ENCODE peak calls at places on chromosomes 13 and 19, in nine cellular contexts. I is mesendoderm; F is keratinocyte; U is heart right ventricle; B is uterus; D is pancreas; C is cardiac muscle cell; R is ovary; N is CD8-positive, alpha-beta memory T cell. S is an unnamed sample. For H3K4me1, the result is how much of the 10 kb centered on the place peaks cover.

GRCh38 chr13:39108746-39109145 is 70.5 kb downstream of the NHLRC3 start:
- DNase-seq in I (no peak), F (no peak), U (no peak), B (no peak), D (no peak), C (no peak), R (no peak), N (no peak), S (no peak)

GRCh38 chr13:67416047-67416925 is 186.2 kb upstream of the PCDH9 start:
- DNase-seq in I (peak), F (no peak), U (no peak), B (no peak), D (peak), C (peak), R (no peak), N (no peak), S (no peak)

GRCh38 chr13:50526771-50527567 is 316.5 kb downstream of the DLEU7 start:
- DNase-seq in I (no peak), F (no peak), U (no peak), B (no peak), D (no peak), C (no peak), R (no peak), N (no peak), S (no peak)

GRCh38 chr13:80284290-80284689 is 56.6 kb downstream of the SPRY2 start:
- DNase-seq in I (no peak), F (no peak), U (no peak), B (no peak), D (no peak), C (no peak), R (no peak), N (no peak), S (no peak)

GRCh38 chr13:46637213-46637612 is 84.2 kb downstream of the LRCH1 start:
- DNase-seq in I (peak), F (no peak), U (no peak), B (no peak), D (no peak), C (peak), R (no peak), N (no peak), S (no peak)

GRCh38 chr19:29946645-29947044 is 4.6 kb downstream of the URI1 start:
- DNase-seq in I (no peak), F (no peak), U (no peak), B (no peak), D (no peak), C (no peak), R (no peak), N (no peak), S (no peak)

GRCh38 chr13:113323869-113324268 is 26.8 kb downstream of the LAMP1 start:
- DNase-seq in I (no peak), F (no peak), U (no peak), B (no peak), D (no peak), C (no peak), R (no peak), N (no peak), S (no peak)

GRCh38 chr19:51431124-51431523 is 13.7 kb upstream of the SIGLEC10 start:
- DNase-seq in I (no peak), F (no peak), U (no peak), B (no peak), D (no peak), C (no peak), R (no peak), N (no peak), S (no peak)

GRCh38 chr19:14149509-14149994 is 13.2 kb upstream of the ASF1B start:
- DNase-seq in I (no peak), F (no peak), U (peak), B (peak), D (peak), C (no peak), R (peak), N (peak), S (no peak)

GRCh38 chr13:108226184-108226583 is 8.0 kb downstream of the ABHD13 start:
- DNase-seq in I (peak), F (no peak), U (no peak), B (no peak), D (no peak), C (peak), R (no peak), N (no peak), S (no peak)

GRCh38 chr19:52748336-52748950 is 13.6 kb upstream of the ZNF611 start:
- DNase-seq in I (peak), F (no peak), U (no peak), B (peak), D (no peak), C (peak), R (no peak), N (no peak), S (no peak)

GRCh38 chr13:113845055-113845454 is 18.8 kb downstream of the GAS6 start:
- DNase-seq in I (no peak), F (no peak), U (no peak), B (peak), D (peak), C (no peak), R (peak), N (no peak), S (no peak)

GRCh38 chr19:49442793-49443365 is 1.6 kb upstream of the SLC17A7 start:
- DNase-seq in I (peak), F (peak), U (peak), B (peak), D (peak), C (peak), R (peak), N (peak), S (peak)

GRCh38 chr19:46221981-46222610 is 7.4 kb upstream of the IGFL1 start:
- DNase-seq in I (peak), F (no peak), U (peak), B (peak), D (no peak), C (peak), R (peak), N (no peak), S (peak)

GRCh38 chr13:39876258-39876657 is 220.8 kb downstream of the COG6 start:
- DNase-seq in I (peak), F (peak), U (no peak), B (peak), D (no peak), C (no peak), R (no peak), N (no peak), S (no peak)

GRCh38 chr19:4660181-4660791 is 9.9 kb downstream of the MYDGF start:
- DNase-seq in I (peak), F (no peak), U (no peak), B (no peak), D (no peak), C (peak), R (no peak), N (no peak), S (no peak)

GRCh38 chr13:85091835-85092234 is 707.4 kb downstream of the SLITRK6 start:
- DNase-seq in I (no peak), F (no peak), U (no peak), B (no peak), D (no peak), C (no peak), R (no peak), N (no peak), S (no peak)

GRCh38 chr13:22092791-22093545 is 422.1 kb downstream of the FGF9 start:
- DNase-seq in I (no peak), F (no peak), U (no peak), B (no peak), D (no peak), C (no peak), R (no peak), N (no peak), S (no peak)

GRCh38 chr19:6313398-6313969 is 19.9 kb downstream of the ACER1 start:
- DNase-seq in I (no peak), F (no peak), U (no peak), B (no peak), D (no peak), C (no peak), R (no peak), N (no peak), S (no peak)

GRCh38 chr19:49499030-49499670 is 2.9 kb downstream of the RPS11 start:
- DNase-seq in I (no peak), F (no peak), U (no peak), B (no peak), D (no peak), C (no peak), R (no peak), N (no peak), S (no peak)

GRCh38 chr13:68185767-68186166 is 955.6 kb upstream of the PCDH9 start:
- DNase-seq in I (no peak), F (no peak), U (no peak), B (no peak), D (no peak), C (no peak), R (no peak), N (no peak), S (no peak)

GRCh38 chr19:43620061-43621001 is 902 bp upstream of the ZNF428 start:
- DNase-seq in I (no peak), F (no peak), U (peak), B (no peak), D (peak), C (no peak), R (peak), N (peak), S (peak)

GRCh38 chr19:28324275-28325060 is 888.5 kb downstream of the UQCRFS1 start:
- DNase-seq in I (peak), F (no peak), U (no peak), B (no peak), D (no peak), C (peak), R (no peak), N (no peak), S (no peak)

GRCh38 chr13:23679214-23679613 is 109.0 kb downstream of the TNFRSF19 start:
- DNase-seq in I (no peak), F (peak), U (no peak), B (no peak), D (no peak), C (no peak), R (no peak), N (no peak), S (no peak)

GRCh38 chr19:53868892-53869804 is 1.5 kb downstream of the MYADM start:
- DNase-seq in I (peak), F (no peak), U (peak), B (peak), D (peak), C (peak), R (peak), N (peak), S (peak)

GRCh38 chr13:75151081-75151643 is 330.8 kb downstream of the TBC1D4 start:
- DNase-seq in I (no peak), F (no peak), U (no peak), B (no peak), D (no peak), C (no peak), R (no peak), N (no peak), S (no peak)

GRCh38 chr13:95921485-95921884 is 131.7 kb downstream of the UGGT2 start:
- DNase-seq in I (no peak), F (no peak), U (no peak), B (no peak), D (no peak), C (no peak), R (no peak), N (no peak), S (no peak)

GRCh38 chr13:37669845-37670244 is 71.3 kb upstream of the POSTN start:
- DNase-seq in I (peak), F (no peak), U (no peak), B (no peak), D (no peak), C (no peak), R (no peak), N (no peak), S (no peak)

GRCh38 chr13:114132419-114133121 is at the start of gene RASA3:
- DNase-seq in I (peak), F (no peak), U (peak), B (peak), D (peak), C (peak), R (peak), N (peak), S (no peak)

GRCh38 chr19:17448190-17448967 is at the start of gene TMEM221:
- DNase-seq in I (peak), F (no peak), U (peak), B (peak), D (peak), C (peak), R (peak), N (peak), S (no peak)

GRCh38 chr13:50730496-50731171 is 112.9 kb downstream of the DLEU7 start:
- DNase-seq in I (no peak), F (no peak), U (no peak), B (no peak), D (no peak), C (no peak), R (no peak), N (no peak), S (no peak)

GRCh38 chr19:37551123-37551993 is 43.2 kb downstream of the ZNF571 start:
- DNase-seq in I (peak), F (no peak), U (peak), B (no peak), D (no peak), C (no peak), R (no peak), N (peak), S (no peak)

GRCh38 chr13:58341318-58341717 is 709.8 kb downstream of the PCDH17 start:
- DNase-seq in I (no peak), F (no peak), U (no peak), B (no peak), D (no peak), C (no peak), R (no peak), N (no peak), S (no peak)

GRCh38 chr19:29671393-29672076 is 6.3 kb downstream of the PLEKHF1 start:
- DNase-seq in I (no peak), F (peak), U (peak), B (peak), D (no peak), C (no peak), R (no peak), N (peak), S (peak)

GRCh38 chr19:34733266-34733825 is 697 bp upstream of the ZNF181 start:
- DNase-seq in I (peak), F (no peak), U (no peak), B (peak), D (no peak), C (peak), R (no peak), N (peak), S (peak)

GRCh38 chr13:111280666-111281577 is 39.5 kb upstream of the TEX29 start:
- DNase-seq in I (no peak), F (no peak), U (no peak), B (no peak), D (no peak), C (no peak), R (no peak), N (no peak), S (no peak)

GRCh38 chr19:52638601-52639000 is 446 bp upstream of the ZNF83 start:
- DNase-seq in I (peak), F (no peak), U (peak), B (peak), D (peak), C (no peak), R (peak), N (no peak), S (no peak)

GRCh38 chr19:43450545-43450997 is 14.8 kb downstream of the LYPD3 start:
- DNase-seq in I (no peak), F (no peak), U (no peak), B (no peak), D (no peak), C (no peak), R (no peak), N (no peak), S (no peak)

GRCh38 chr13:66556306-66556705 is 673.8 kb downstream of the PCDH9 start:
- DNase-seq in I (no peak), F (no peak), U (no peak), B (no peak), D (no peak), C (no peak), R (no peak), N (no peak), S (no peak)

GRCh38 chr13:30466841-30467252 is 1.1 kb upstream of the HMGB1 start:
- DNase-seq in I (peak), F (no peak), U (no peak), B (no peak), D (no peak), C (no peak), R (no peak), N (no peak), S (no peak)

GRCh38 chr13:30464496-30465351 is 1.0 kb downstream of the HMGB1 start:
- DNase-seq in I (peak), F (no peak), U (peak), B (peak), D (peak), C (peak), R (peak), N (peak), S (peak)

GRCh38 chr13:30466358-30466714 is 600 bp upstream of the HMGB1 start:
- DNase-seq in I (peak), F (no peak), U (no peak), B (no peak), D (no peak), C (peak), R (no peak), N (no peak), S (no peak)

GRCh38 chr13:30465541-30466357 is at the start of gene HMGB1:
- DNase-seq in I (peak), F (peak), U (peak), B (peak), D (peak), C (peak), R (peak), N (peak), S (peak)

GRCh38 chr13:30463820-30464495 is 1.8 kb downstream of the HMGB1 start:
- DNase-seq in I (peak), F (no peak), U (peak), B (peak), D (peak), C (peak), R (peak), N (peak), S (no peak)
- H3K4me1 ChIP-seq in I (under half), F (under half), U (half or more), B (under half), D (under half), C (under half), R (under half), N (under half), S (under half)

GRCh38 chr13:72852207-72852606 is 70.3 kb downstream of the PIBF1 start:
- DNase-seq in I (no peak), F (no peak), U (no peak), B (no peak), D (no peak), C (no peak), R (no peak), N (no peak), S (no peak)

GRCh38 chr13:72849571-72849970 is 67.6 kb downstream of the PIBF1 start:
- DNase-seq in I (no peak), F (no peak), U (no peak), B (no peak), D (no peak), C (no peak), R (no peak), N (no peak), S (no peak)

GRCh38 chr13:72850959-72851677 is 69.2 kb downstream of the PIBF1 start:
- DNase-seq in I (no peak), F (no peak), U (no peak), B (no peak), D (no peak), C (no peak), R (no peak), N (no peak), S (no peak)

GRCh38 chr13:72853000-72853399 is 71.1 kb downstream of the PIBF1 start:
- DNase-seq in I (no peak), F (no peak), U (no peak), B (no peak), D (no peak), C (no peak), R (no peak), N (no peak), S (no peak)

GRCh38 chr13:72851678-72852014 is 69.7 kb downstream of the PIBF1 start:
- DNase-seq in I (peak), F (no peak), U (no peak), B (no peak), D (no peak), C (no peak), R (no peak), N (no peak), S (no peak)
- H3K4me1 ChIP-seq in I (under half), F (under half), U (under half), B (under half), D (under half), C (under half), R (under half), N (under half), S (under half)

GRCh38 chr19:10660346-10660745 is 6.2 kb downstream of the ILF3 start:
- DNase-seq in I (no peak), F (no peak), U (no peak), B (no peak), D (no peak), C (no peak), R (no peak), N (no peak), S (no peak)
- H3K4me1 ChIP-seq in I (under half), F (under half), U (half or more), B (under half), D (under half), C (under half), R (under half), N (half or more), S (half or more)

DNA sequence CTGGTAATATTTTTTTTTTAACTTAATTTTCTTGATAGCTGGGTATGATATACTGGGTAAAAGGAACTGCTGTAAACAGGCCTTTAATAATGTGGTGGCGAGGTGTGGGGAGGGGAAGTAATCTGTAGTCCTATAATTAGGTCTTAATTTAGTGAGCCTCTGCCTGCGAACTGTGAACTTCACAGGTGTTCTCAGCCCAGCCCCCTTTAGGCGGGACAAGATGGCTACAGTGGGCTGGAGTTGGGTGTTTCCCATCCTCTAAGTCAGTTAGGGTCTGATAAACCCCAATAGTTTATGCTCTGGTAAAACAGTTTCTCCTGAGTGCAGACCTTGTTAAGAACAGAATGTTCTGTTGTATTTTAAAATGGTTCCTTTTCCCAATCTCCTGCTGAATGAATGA is 97.6 kb upstream of the SERP2 start:
- DNase-seq in I (peak), F (no peak), U (no peak), B (no peak), D (no peak), C (no peak), R (no peak), N (no peak), S (no peak)
- H3K4me1 ChIP-seq in I (under half), F (under half), U (half or more), B (under half), D (under half), C (under half), R (under half), N (under half), S (under half)

DNA sequence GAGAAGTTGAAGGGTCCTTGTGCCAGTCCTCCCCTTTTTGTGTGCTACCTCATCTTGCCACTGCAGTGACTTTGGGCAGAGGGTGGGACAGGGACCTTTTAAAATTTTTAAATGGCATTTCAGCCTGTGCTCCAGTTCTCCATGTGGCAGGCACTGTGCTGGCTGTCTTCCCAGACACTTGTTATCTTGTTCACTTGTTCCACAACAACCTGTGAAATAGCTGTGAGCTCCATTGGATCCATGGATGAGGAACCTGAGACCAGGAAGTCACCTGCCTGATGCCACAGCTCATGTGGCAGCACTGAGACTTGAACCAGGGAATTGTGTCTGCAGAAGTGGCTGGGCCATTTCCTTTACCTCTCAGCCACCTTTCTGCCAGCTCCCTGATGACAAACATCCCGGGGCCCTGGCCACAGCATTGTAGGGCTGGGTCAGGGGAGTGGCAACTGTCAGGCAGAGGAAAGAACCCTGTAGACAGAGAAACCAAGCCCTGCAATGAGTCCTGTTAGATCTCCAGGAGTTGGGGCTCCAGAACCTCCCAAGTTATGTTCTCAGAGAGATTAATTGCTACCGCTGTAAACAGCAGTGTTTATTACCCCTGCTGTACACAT is 6.4 kb downstream of the EGLN2 start:
- DNase-seq in I (no peak), F (no peak), U (no peak), B (no peak), D (no peak), C (no peak), R (no peak), N (peak), S (no peak)
- H3K4me1 ChIP-seq in I (under half), F (half or more), U (half or more), B (under half), D (under half), C (under half), R (half or more), N (half or more), S (half or more)